ENCODE peak calls at places on chromosome 10, in four cellular contexts. K is SK-N-SH, C is heart left ventricle, Q is uterus. G is an unnamed sample. For H3K27me3, the result is how much of the 10 kb centered on the place peaks cover.

GRCh38 chr10:14648042-14648765 is 126.5 kb downstream of the FAM107B start:
- DNase-seq in K (peak), C (peak), Q (peak), G (peak)

GRCh38 chr10:34581871-34582532 is 233.1 kb downstream of the PARD3 start:
- DNase-seq in K (no peak), C (no peak), Q (no peak), G (no peak)

GRCh38 chr10:14953452-14954000 is 370 bp downstream of the DCLRE1C start:
- DNase-seq in K (peak), C (no peak), Q (no peak), G (peak)

GRCh38 chr10:48574817-48575380 is 30.0 kb downstream of the ARHGAP22 start:
- DNase-seq in K (no peak), C (no peak), Q (no peak), G (no peak)

GRCh38 chr10:571643-572042 is 117.8 kb downstream of the DIP2C start:
- DNase-seq in K (no peak), C (no peak), Q (no peak), G (no peak)

GRCh38 chr10:13784067-13784466 is 197.3 kb downstream of the PRPF18 start:
- DNase-seq in K (no peak), C (no peak), Q (no peak), G (no peak)

GRCh38 chr10:13206546-13207443 is 27.4 kb downstream of the UCMA start:
- DNase-seq in K (peak), C (no peak), Q (no peak), G (no peak)

GRCh38 chr10:120979435-120980315 is 128.5 kb downstream of the WDR11 start:
- DNase-seq in K (peak), C (no peak), Q (peak), G (peak)

GRCh38 chr10:108801775-108802516 is 1121.4 kb downstream of the XPNPEP1 start:
- DNase-seq in K (no peak), C (no peak), Q (no peak), G (no peak)

GRCh38 chr10:78371118-78371517 is 337.5 kb downstream of the RPS24 start:
- DNase-seq in K (no peak), C (no peak), Q (no peak), G (no peak)

GRCh38 chr10:124496150-124496549 is 34.5 kb downstream of the LHPP start:
- DNase-seq in K (peak), C (no peak), Q (no peak), G (no peak)

GRCh38 chr10:29688230-29688634 is 53.5 kb upstream of the SVIL start:
- DNase-seq in K (peak), C (no peak), Q (no peak), G (no peak)

GRCh38 chr10:57880441-57881301 is 387.0 kb downstream of the IPMK start:
- DNase-seq in K (no peak), C (no peak), Q (no peak), G (no peak)

GRCh38 chr10:55813451-55814170 is 547.4 kb downstream of the ZWINT start:
- DNase-seq in K (no peak), C (no peak), Q (no peak), G (no peak)

GRCh38 chr10:113024930-113025329 is 74.9 kb downstream of the TCF7L2 start:
- DNase-seq in K (no peak), C (no peak), Q (no peak), G (no peak)

GRCh38 chr10:3908183-3908582 is 123.2 kb upstream of the KLF6 start:
- DNase-seq in K (no peak), C (no peak), Q (no peak), G (no peak)

GRCh38 chr10:17001961-17002749 is 127.5 kb downstream of the CUBN start:
- DNase-seq in K (no peak), C (no peak), Q (peak), G (peak)

GRCh38 chr10:86389441-86390193 is 23.0 kb upstream of the GRID1 start:
- DNase-seq in K (no peak), C (peak), Q (peak), G (no peak)

GRCh38 chr10:33783557-33783956 is 449.1 kb upstream of the NRP1 start:
- DNase-seq in K (no peak), C (no peak), Q (no peak), G (no peak)

GRCh38 chr10:119428789-119429188 is 113.7 kb downstream of the RGS10 start:
- DNase-seq in K (no peak), C (peak), Q (no peak), G (no peak)

GRCh38 chr10:58177362-58177947 is 90.2 kb downstream of the IPMK start:
- DNase-seq in K (peak), C (no peak), Q (no peak), G (no peak)

GRCh38 chr10:130857631-130858295 is 453.8 kb downstream of the TCERG1L start:
- DNase-seq in K (no peak), C (no peak), Q (no peak), G (no peak)

GRCh38 chr10:124063736-124064135 is 29.7 kb downstream of the CHST15 start:
- DNase-seq in K (no peak), C (no peak), Q (peak), G (peak)

GRCh38 chr10:12995425-12995861 is 6.1 kb downstream of the CCDC3 start:
- DNase-seq in K (no peak), C (no peak), Q (no peak), G (no peak)

GRCh38 chr10:124629842-124630241 is 114.3 kb downstream of the FAM53B start:
- DNase-seq in K (no peak), C (no peak), Q (no peak), G (no peak)

GRCh38 chr10:124607693-124608092 is 136.5 kb downstream of the FAM53B start:
- DNase-seq in K (no peak), C (no peak), Q (no peak), G (no peak)

GRCh38 chr10:11245510-11245909 is 227.8 kb downstream of the CELF2 start:
- DNase-seq in K (no peak), C (no peak), Q (no peak), G (no peak)

GRCh38 chr10:1048349-1048731 is 579 bp downstream of the IDI1 start:
- DNase-seq in K (peak), C (no peak), Q (no peak), G (no peak)

GRCh38 chr10:102453502-102453901 is 2.2 kb upstream of the C10orf95 start:
- DNase-seq in K (no peak), C (no peak), Q (no peak), G (no peak)

GRCh38 chr10:118497227-118497626 is 98.2 kb downstream of the PRLHR start:
- DNase-seq in K (no peak), C (no peak), Q (no peak), G (no peak)

GRCh38 chr10:113148899-113149298 is 198.9 kb downstream of the TCF7L2 start:
- DNase-seq in K (no peak), C (no peak), Q (no peak), G (no peak)

GRCh38 chr10:22618081-22618785 is 96.1 kb downstream of the PIP4K2A start:
- DNase-seq in K (no peak), C (no peak), Q (no peak), G (no peak)

GRCh38 chr10:22505923-22506685 is 160.8 kb downstream of the SPAG6 start:
- DNase-seq in K (no peak), C (no peak), Q (no peak), G (peak)

GRCh38 chr10:76070861-76071260 is 639.4 kb downstream of the LRMDA start:
- DNase-seq in K (no peak), C (no peak), Q (no peak), G (no peak)

GRCh38 chr10:73734796-73735305 is 9.3 kb upstream of the SEC24C start:
- DNase-seq in K (no peak), C (peak), Q (no peak), G (no peak)
- H3K27ac ChIP-seq in K (no peak), C (no peak), Q (no peak), G (no peak)

GRCh38 chr10:60735244-60735643 is 43.0 kb upstream of the CDK1 start:
- DNase-seq in K (no peak), C (no peak), Q (no peak), G (peak)

GRCh38 chr10:60734226-60734625 is 44.1 kb upstream of the CDK1 start:
- DNase-seq in K (no peak), C (no peak), Q (no peak), G (no peak)

GRCh38 chr10:60732240-60733188 is 45.8 kb upstream of the CDK1 start:
- DNase-seq in K (no peak), C (no peak), Q (peak), G (peak)

GRCh38 chr10:60733189-60733815 is 45.0 kb upstream of the CDK1 start:
- DNase-seq in K (peak), C (peak), Q (peak), G (peak)

DNA sequence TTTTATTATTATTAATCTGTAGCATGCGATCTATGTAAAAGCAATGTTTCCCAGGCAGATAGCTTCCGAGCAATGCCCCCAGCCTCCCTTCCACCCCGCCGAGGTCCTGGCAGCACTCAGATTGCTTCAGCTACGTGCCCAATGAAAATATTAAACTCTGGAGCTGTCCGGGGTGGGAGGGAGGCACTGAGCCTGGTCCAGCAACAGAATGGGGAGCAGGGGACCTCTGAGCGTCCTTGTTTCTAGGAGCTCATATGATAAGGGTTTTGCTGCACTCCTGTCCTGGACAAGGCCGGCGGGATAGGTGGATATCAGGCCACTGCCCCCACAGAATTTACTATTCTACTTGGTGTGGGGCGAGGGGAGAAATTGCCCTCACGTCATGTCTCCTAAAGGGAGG is 44.5 kb upstream of the CDK1 start:
- DNase-seq in K (peak), C (no peak), Q (no peak), G (no peak)
- H3K4me3 ChIP-seq in K (no peak), C (peak), Q (no peak), G (peak)

DNA sequence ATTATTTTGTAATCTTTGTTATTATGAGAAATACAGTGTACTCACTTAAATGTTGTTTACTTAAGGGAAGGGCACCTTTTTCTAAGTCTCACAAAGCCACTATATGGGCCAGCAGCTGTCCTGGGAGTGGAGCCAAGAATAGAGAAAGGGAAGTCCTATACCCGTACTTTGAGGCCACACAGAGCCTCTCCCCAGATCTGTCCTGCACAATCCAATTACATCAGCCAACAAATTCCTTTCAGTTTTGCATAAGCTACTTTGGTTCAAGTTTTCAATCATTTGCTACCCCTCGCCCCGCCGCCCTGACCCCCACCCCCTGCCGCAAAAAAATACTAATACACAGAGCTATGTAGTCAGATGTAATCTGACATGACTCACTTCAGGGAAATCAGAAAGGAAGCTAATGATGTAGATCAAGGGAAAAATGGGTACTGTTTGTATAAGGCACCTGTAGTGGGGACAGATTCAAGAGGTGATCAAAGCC is 297.4 kb upstream of the NEBL start:
- DNase-seq in K (peak), C (no peak), Q (no peak), G (peak)
- H3K27me3 ChIP-seq in K (under half), C (under half), Q (under half), G (under half)

GRCh38 chr10:97462309-97462708 is 16.3 kb downstream of the ZDHHC16 start:
- DNase-seq in K (no peak), C (no peak), Q (no peak), G (no peak)

GRCh38 chr10:97456686-97457065 is 10.7 kb downstream of the ZDHHC16 start:
- DNase-seq in K (no peak), C (no peak), Q (no peak), G (no peak)

GRCh38 chr10:97459933-97460332 is 14.0 kb downstream of the ZDHHC16 start:
- DNase-seq in K (no peak), C (peak), Q (no peak), G (no peak)

GRCh38 chr10:97456034-97456685 is 10.2 kb downstream of the ZDHHC16 start:
- DNase-seq in K (no peak), C (no peak), Q (no peak), G (no peak)

DNA sequence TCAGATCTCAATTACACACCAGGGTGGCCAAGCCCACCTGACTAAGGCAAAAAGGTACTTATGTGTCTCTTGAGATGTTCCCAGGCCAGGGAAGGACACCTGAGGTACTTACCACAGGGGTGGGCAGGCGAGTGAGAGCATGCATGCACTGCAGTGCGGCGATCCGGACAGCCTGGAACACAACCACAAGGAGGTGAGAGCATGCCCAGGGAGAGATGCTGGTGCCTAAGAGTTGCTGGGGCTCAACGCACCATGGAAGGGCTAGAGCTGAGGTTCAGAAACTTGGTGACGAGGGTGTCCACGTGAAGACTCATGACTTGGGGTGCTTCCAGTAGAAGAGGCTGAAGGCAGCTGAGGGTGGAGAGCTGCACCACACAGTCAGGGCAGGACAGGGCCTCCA is 13.1 kb downstream of the ZDHHC16 start:
- DNase-seq in K (no peak), C (no peak), Q (no peak), G (no peak)
- H3K27ac ChIP-seq in K (no peak), C (no peak), Q (no peak), G (no peak)

GRCh38 chr10:94049911-94050310 is 56.2 kb downstream of the PLCE1 start:
- DNase-seq in K (no peak), C (no peak), Q (no peak), G (no peak)

GRCh38 chr10:94042814-94043175 is 49.1 kb downstream of the PLCE1 start:
- DNase-seq in K (no peak), C (no peak), Q (no peak), G (no peak)

GRCh38 chr10:94043431-94043990 is 49.8 kb downstream of the PLCE1 start:
- DNase-seq in K (no peak), C (no peak), Q (no peak), G (no peak)

GRCh38 chr10:94046152-94046551 is 52.4 kb downstream of the PLCE1 start:
- DNase-seq in K (no peak), C (no peak), Q (no peak), G (no peak)

GRCh38 chr10:94047302-94047701 is 53.6 kb downstream of the PLCE1 start:
- DNase-seq in K (no peak), C (no peak), Q (no peak), G (no peak)
- H3K4me3 ChIP-seq in K (no peak), C (no peak), Q (no peak), G (no peak)

GRCh38 chr10:31920538-31920937 is 8.1 kb downstream of the ARHGAP12 start:
- DNase-seq in K (no peak), C (no peak), Q (no peak), G (no peak)

GRCh38 chr10:31926154-31926553 is 2.5 kb downstream of the ARHGAP12 start:
- DNase-seq in K (no peak), C (no peak), Q (no peak), G (no peak)

GRCh38 chr10:31924833-31925232 is 3.8 kb downstream of the ARHGAP12 start:
- DNase-seq in K (no peak), C (no peak), Q (no peak), G (no peak)

GRCh38 chr10:31921031-31921430 is 7.6 kb downstream of the ARHGAP12 start:
- DNase-seq in K (no peak), C (no peak), Q (no peak), G (no peak)

DNA sequence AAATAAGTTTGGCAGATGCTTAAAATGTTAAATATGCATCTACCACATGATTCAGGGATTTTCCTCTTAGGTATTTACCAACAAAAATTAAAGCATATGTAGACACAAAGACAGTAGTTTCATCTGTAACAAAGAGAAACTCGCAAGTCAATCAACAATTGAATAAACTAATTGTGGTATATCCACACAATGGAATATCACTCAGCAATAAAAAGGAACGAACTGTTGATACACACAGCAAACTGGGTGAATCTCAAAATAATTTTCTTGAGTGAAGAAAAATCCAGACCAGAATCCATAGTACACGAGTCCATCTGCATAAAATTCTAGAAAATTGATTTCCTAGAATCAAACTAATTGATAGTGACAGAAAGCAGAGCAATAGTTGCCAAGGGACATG is 5.2 kb downstream of the ARHGAP12 start:
- DNase-seq in K (no peak), C (no peak), Q (no peak), G (no peak)
- H3K27me3 ChIP-seq in K (under half), C (under half), Q (under half), G (under half)

GRCh38 chr10:110222896-110223675 is 15.7 kb downstream of the MXI1 start:
- DNase-seq in K (no peak), C (no peak), Q (no peak), G (no peak)

GRCh38 chr10:110225756-110226554 is 18.6 kb downstream of the MXI1 start:
- DNase-seq in K (peak), C (peak), Q (peak), G (peak)

GRCh38 chr10:110225441-110225755 is 18.0 kb downstream of the MXI1 start:
- DNase-seq in K (no peak), C (no peak), Q (no peak), G (no peak)

GRCh38 chr10:110226555-110226925 is 19.1 kb downstream of the MXI1 start:
- DNase-seq in K (peak), C (peak), Q (peak), G (peak)

GRCh38 chr10:110224992-110225391 is 17.6 kb downstream of the MXI1 start:
- DNase-seq in K (no peak), C (no peak), Q (no peak), G (no peak)
- H3K27ac ChIP-seq in K (peak), C (peak), Q (peak), G (peak)

GRCh38 chr10:68088030-68088396 is 12.9 kb upstream of the HERC4 start:
- DNase-seq in K (no peak), C (no peak), Q (no peak), G (no peak)

GRCh38 chr10:68087338-68088029 is 12.4 kb upstream of the HERC4 start:
- DNase-seq in K (no peak), C (no peak), Q (no peak), G (no peak)

GRCh38 chr10:68090586-68090985 is 15.5 kb upstream of the HERC4 start:
- DNase-seq in K (no peak), C (no peak), Q (no peak), G (no peak)

GRCh38 chr10:68086910-68087309 is 11.8 kb upstream of the HERC4 start:
- DNase-seq in K (no peak), C (no peak), Q (no peak), G (no peak)

GRCh38 chr10:68088744-68089143 is 13.7 kb upstream of the HERC4 start:
- DNase-seq in K (no peak), C (no peak), Q (no peak), G (no peak)
- H3K4me3 ChIP-seq in K (no peak), C (peak), Q (no peak), G (no peak)